ENCODE peak calls at places on chromosomes 5 and 9, in four cellular contexts. R is HepG2, S is GM12878, T is K562. E is an unnamed sample.

GRCh38 chr9:4114569-4115505 is 185.0 kb downstream of the GLIS3 start:
- DNase-seq in R (no peak), S (no peak), T (no peak), E (no peak)

GRCh38 chr5:178113841-178114324 is 551 bp downstream of the N4BP3 start:
- DNase-seq in R (no peak), S (no peak), T (peak; percentile 70), E (peak; percentile 79)

GRCh38 chr9:133992780-133993634 is 883 bp upstream of the VAV2 start:
- DNase-seq in R (peak; percentile 77), S (no peak), T (peak; percentile 93), E (peak; percentile 84)

GRCh38 chr9:111886983-111887718 is 9.5 kb upstream of the UGCG start:
- DNase-seq in R (no peak), S (no peak), T (no peak), E (no peak)

GRCh38 chr9:113355197-113355596 is 5.9 kb downstream of the BSPRY start:
- DNase-seq in R (peak; percentile 77), S (no peak), T (no peak), E (no peak)

GRCh38 chr5:66851306-66851705 is 255.1 kb downstream of the MAST4 start:
- DNase-seq in R (no peak), S (no peak), T (no peak), E (no peak)

GRCh38 chr5:170444181-170444580 is 55.0 kb upstream of the KCNMB1 start:
- DNase-seq in R (no peak), S (no peak), T (no peak), E (no peak)

GRCh38 chr9:37464426-37465248 is 613 bp downstream of the ZBTB5 start:
- DNase-seq in R (no peak), S (peak; percentile 30), T (no peak), E (peak; percentile 93)

GRCh38 chr5:75018805-75019587 is 33.4 kb downstream of the GCNT4 start:
- DNase-seq in R (no peak), S (no peak), T (no peak), E (no peak)

GRCh38 chr5:150204588-150204960 is 14.7 kb downstream of the SLC6A7 start:
- DNase-seq in R (no peak), S (no peak), T (no peak), E (no peak)

GRCh38 chr9:69798737-69799136 is 21.9 kb upstream of the CFAP95 start:
- DNase-seq in R (peak; percentile 26), S (no peak), T (no peak), E (no peak)

GRCh38 chr5:72611111-72611724 is 104.0 kb upstream of the ZNF366 start:
- DNase-seq in R (peak; percentile 43), S (no peak), T (peak; percentile 58), E (peak; percentile 39)

GRCh38 chr9:137761032-137761431 is 116.5 kb upstream of the CACNA1B start:
- DNase-seq in R (no peak), S (peak; percentile 85), T (no peak), E (no peak)

GRCh38 chr9:19381656-19382055 is 1.6 kb upstream of the RPS6 start:
- DNase-seq in R (no peak), S (no peak), T (no peak), E (no peak)

GRCh38 chr9:111851536-111851935 is 45.1 kb upstream of the UGCG start:
- DNase-seq in R (no peak), S (no peak), T (no peak), E (no peak)

GRCh38 chr5:7756453-7756852 is 94.5 kb downstream of the CFAP90 start:
- DNase-seq in R (no peak), S (no peak), T (no peak), E (no peak)

GRCh38 chr9:69466151-69466550 is 141.1 kb downstream of the ENTREP1 start:
- DNase-seq in R (no peak), S (no peak), T (no peak), E (no peak)

GRCh38 chr5:88144219-88145040 is 124.2 kb downstream of the TMEM161B start:
- DNase-seq in R (no peak), S (no peak), T (no peak), E (peak; percentile 51)

GRCh38 chr5:141135030-141135717 is at the start of gene PCDHB5:
- DNase-seq in R (no peak), S (no peak), T (peak; percentile 44), E (no peak)

GRCh38 chr5:103601314-103601713 is 38.7 kb upstream of the NUDT12 start:
- DNase-seq in R (no peak), S (no peak), T (no peak), E (no peak)

GRCh38 chr5:159442210-159442850 is 112.0 kb upstream of the IL12B start:
- DNase-seq in R (no peak), S (no peak), T (no peak), E (peak; percentile 52)

GRCh38 chr9:34500623-34501267 is 22.0 kb downstream of the ENHO start:
- DNase-seq in R (peak; percentile 18), S (no peak), T (peak; percentile 75), E (peak; percentile 91)

GRCh38 chr9:115373000-115373709 is 255.2 kb upstream of the TNC start:
- DNase-seq in R (peak; percentile 35), S (peak; percentile 16), T (no peak), E (no peak)

GRCh38 chr5:438481-438981 is 4.4 kb upstream of the EXOC3 start:
- DNase-seq in R (no peak), S (no peak), T (no peak), E (no peak)

GRCh38 chr9:128034821-128035764 is 32.0 kb downstream of the NAIF1 start:
- DNase-seq in R (peak; percentile 81), S (peak; percentile 60), T (peak; percentile 81), E (peak; percentile 79)
- TF ChIP-seq CBX5 in R (peak; percentile 52), S (peak; percentile 71), T (no peak), E (no peak)

GRCh38 chr5:132778856-132779255 is 1.8 kb upstream of the SEPTIN8 start:
- DNase-seq in R (no peak), S (no peak), T (no peak), E (no peak)

GRCh38 chr5:132780577-132780976 is 3.5 kb upstream of the SEPTIN8 start:
- DNase-seq in R (no peak), S (no peak), T (no peak), E (no peak)

GRCh38 chr5:132779961-132780360 is 2.9 kb upstream of the SEPTIN8 start:
- DNase-seq in R (no peak), S (no peak), T (no peak), E (no peak)

GRCh38 chr5:132781029-132781428 is 4.0 kb upstream of the SEPTIN8 start:
- DNase-seq in R (no peak), S (no peak), T (no peak), E (no peak)

DNA sequence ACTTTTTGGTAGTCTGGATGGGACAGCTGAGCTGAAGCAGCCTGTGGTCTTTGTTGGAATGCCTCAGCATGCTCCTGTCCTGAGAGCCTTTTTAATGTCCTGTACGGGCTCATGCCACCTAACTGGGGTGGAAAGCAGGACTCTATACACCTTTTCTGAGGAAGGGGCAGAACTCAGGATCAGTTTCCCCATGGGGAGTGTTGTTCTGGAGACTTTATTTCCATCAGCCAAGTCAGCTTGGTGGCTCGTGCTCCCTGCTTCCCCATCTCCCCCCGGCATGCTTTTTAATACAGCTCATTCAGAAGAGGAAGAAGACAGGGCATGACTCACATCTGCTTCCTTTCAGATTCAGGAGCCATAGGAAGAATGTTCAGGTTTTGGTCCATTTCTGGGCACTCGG is 5.1 kb upstream of the SEPTIN8 start:
- DNase-seq in R (no peak), S (no peak), T (no peak), E (no peak)
- TF ChIP-seq ATF2 in R (no peak), S (no peak), T (no peak), E (no peak)

DNA sequence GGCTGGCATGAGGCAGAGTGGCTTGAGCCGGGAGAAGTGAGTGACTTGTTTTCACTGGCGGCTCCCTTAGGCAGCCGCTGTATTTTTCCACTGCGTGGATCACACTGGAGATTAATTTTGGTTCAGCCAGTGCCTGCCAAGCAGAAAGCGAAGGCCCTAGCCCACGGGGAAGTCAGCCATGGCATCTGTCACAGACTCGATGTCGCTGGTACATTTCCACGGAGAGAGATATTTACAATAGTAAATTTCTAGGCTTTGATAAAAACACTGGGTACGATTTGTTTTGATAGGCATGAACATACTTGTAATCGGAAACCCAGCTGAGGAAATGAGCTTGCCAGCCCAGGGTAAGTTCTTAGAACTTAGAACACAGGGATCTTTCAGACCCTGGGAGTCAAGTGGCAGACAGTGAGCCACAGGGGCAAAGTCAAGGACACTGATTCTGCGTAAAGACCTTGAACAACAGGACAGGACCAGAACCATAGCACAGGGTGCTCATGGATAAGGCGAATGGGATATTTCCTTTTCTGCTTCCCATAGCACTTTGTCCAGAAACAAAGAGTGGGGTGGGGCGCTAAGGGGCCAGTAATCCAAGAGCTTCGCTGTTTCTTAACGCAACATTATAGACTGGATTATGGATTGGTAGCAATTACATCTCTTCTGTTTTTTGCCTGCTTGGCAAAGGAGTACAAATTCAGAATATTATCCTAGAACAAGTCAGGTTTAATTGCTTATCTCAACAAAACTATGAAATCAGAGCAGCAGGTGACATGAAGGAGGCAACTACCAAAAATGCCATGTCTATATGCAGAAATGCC is 4.5 kb downstream of the DUSP1 start:
- DNase-seq in R (peak; percentile 86), S (no peak), T (no peak), E (no peak)
- TF ChIP-seq CBX5 in R (peak; percentile 51), S (no peak), T (no peak), E (no peak)

DNA sequence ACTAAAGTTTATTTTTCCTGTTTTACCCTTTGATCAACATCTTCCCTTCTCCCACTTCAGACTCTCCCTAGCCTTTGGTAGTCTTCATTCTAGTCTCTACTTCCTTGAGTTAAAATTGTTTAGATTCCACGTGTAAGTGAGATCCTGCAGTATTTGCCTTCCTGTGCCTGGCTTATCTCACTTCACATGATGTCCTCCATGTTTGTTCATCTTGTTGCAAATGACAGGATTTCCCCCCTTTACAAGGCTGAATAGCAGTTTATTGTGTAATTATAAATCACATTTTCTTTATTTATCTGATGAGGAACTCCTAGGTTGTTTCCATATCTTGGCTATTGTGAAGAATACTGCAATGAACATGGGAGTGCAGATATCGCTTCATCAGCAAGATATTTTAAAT is 461.7 kb downstream of the CHSY3 start:
- DNase-seq in R (no peak), S (no peak), T (no peak), E (no peak)
- TF ChIP-seq ATF2 in R (no peak), S (no peak), T (no peak), E (no peak)

GRCh38 chr5:1772634-1773033 is 27.0 kb downstream of the MRPL36 start:
- DNase-seq in R (peak; percentile 44), S (no peak), T (no peak), E (no peak)
- TF ChIP-seq CBX5 in R (no peak), S (no peak), T (no peak), E (no peak)

GRCh38 chr9:77575785-77576184 is 72.3 kb downstream of the GNA14 start:
- DNase-seq in R (no peak), S (no peak), T (peak; percentile 26), E (no peak)
- TF ChIP-seq ATF2 in R (no peak), S (no peak), T (no peak), E (no peak)

GRCh38 chr5:90479611-90480385 is 5.1 kb downstream of the POLR3G start:
- DNase-seq in R (no peak), S (no peak), T (no peak), E (no peak)
- TF ChIP-seq CBX5 in R (no peak), S (no peak), T (no peak), E (no peak)

DNA sequence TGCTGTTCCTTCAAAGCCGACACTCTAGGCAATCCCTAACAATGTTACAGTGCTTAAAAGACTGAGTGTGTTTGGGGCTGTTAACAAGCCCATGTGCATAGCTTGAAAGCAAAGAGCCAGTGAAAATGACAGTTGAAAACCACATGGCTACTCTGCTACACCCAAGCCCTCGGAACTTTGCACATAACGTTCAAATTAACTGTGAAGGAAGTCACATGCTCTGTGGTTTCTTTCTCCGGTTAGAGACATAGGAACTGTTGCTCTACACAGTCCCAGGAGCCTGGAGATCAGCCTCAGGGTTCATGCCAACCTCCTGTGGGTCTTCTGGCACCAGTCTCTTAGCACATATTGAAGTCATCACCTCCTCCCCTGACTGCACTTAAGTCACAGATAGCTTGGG is 51.1 kb downstream of the C9orf152 start:
- DNase-seq in R (no peak), S (no peak), T (no peak), E (no peak)
- TF ChIP-seq ATF2 in R (no peak), S (no peak), T (no peak), E (no peak)